ENCODE peak calls at places on chromosomes 4 and X, in seven cellular contexts. E, K, L, U, C, N and R are unnamed samples.

GRCh38 chrX:16386126-16386525 is 218.8 kb downstream of the MAGEB17 start:
- DNase-seq in E (no peak), K (no peak), L (no peak), U (no peak), C (no peak), N (no peak), R (no peak)

GRCh38 chrX:17448188-17448587 is 73.2 kb downstream of the NHS start:
- DNase-seq in E (no peak), K (no peak), L (no peak), U (no peak), C (no peak), N (no peak), R (no peak)

GRCh38 chr4:158778065-158778711 is 9.4 kb downstream of the FNIP2 start:
- DNase-seq in E (no peak), K (no peak), L (no peak), U (no peak), C (peak; percentile 60), N (no peak), R (no peak)

GRCh38 chr4:20432098-20432497 is 180.4 kb downstream of the SLIT2 start:
- DNase-seq in E (no peak), K (no peak), L (no peak), U (no peak), C (no peak), N (no peak), R (no peak)

GRCh38 chrX:133412665-133413064 is 2.6 kb downstream of the GPC4 start:
- DNase-seq in E (no peak), K (no peak), L (no peak), U (no peak), C (no peak), N (no peak), R (no peak)

GRCh38 chrX:54193085-54193484 is 10.0 kb upstream of the FAM120C start:
- DNase-seq in E (no peak), K (no peak), L (no peak), U (no peak), C (no peak), N (no peak), R (no peak)

GRCh38 chr4:158850800-158851644 is 82.2 kb downstream of the FNIP2 start:
- DNase-seq in E (no peak), K (peak; percentile 48), L (no peak), U (peak; percentile 64), C (no peak), N (no peak), R (peak; percentile 35)

GRCh38 chr4:151824647-151825046 is 63.8 kb upstream of the GATB start:
- DNase-seq in E (no peak), K (no peak), L (no peak), U (no peak), C (no peak), N (no peak), R (no peak)

GRCh38 chrX:152061083-152061482 is 77.3 kb downstream of the MAGEA10 start:
- DNase-seq in E (no peak), K (no peak), L (no peak), U (no peak), C (no peak), N (no peak), R (no peak)

GRCh38 chr4:4671774-4672349 is 130.0 kb upstream of the STX18 start:
- DNase-seq in E (no peak), K (no peak), L (no peak), U (peak; percentile 46), C (no peak), N (no peak), R (no peak)

GRCh38 chr4:182271731-182272525 is 28.7 kb downstream of the TENM3 start:
- DNase-seq in E (no peak), K (no peak), L (no peak), U (no peak), C (no peak), N (no peak), R (no peak)

GRCh38 chr4:8355306-8355705 is 85.2 kb downstream of the ACOX3 start:
- DNase-seq in E (no peak), K (no peak), L (no peak), U (no peak), C (no peak), N (no peak), R (peak; percentile 8)

GRCh38 chr4:82431026-82431745 is 796 bp downstream of the ENOPH1 start:
- DNase-seq in E (no peak), K (peak; percentile 69), L (peak; percentile 60), U (no peak), C (no peak), N (no peak), R (no peak)

GRCh38 chrX:67604979-67605703 is 61.3 kb downstream of the AR start:
- DNase-seq in E (no peak), K (peak; percentile 15), L (no peak), U (peak; percentile 70), C (no peak), N (peak; percentile 79), R (peak; percentile 73)

GRCh38 chr4:76803522-76803921 is 94.4 kb downstream of the SOWAHB start:
- DNase-seq in E (no peak), K (no peak), L (no peak), U (peak; percentile 76), C (no peak), N (peak; percentile 71), R (peak; percentile 95)

GRCh38 chrX:1491851-1492349 is 39.2 kb upstream of the ASMTL start:
- DNase-seq in E (peak; percentile 55), K (peak; percentile 94), L (peak; percentile 73), U (no peak), C (peak; percentile 87), N (no peak), R (peak; percentile 36)

GRCh38 chr4:83362492-83363329 is 28.1 kb upstream of the HPSE start:
- DNase-seq in E (no peak), K (peak; percentile 33), L (no peak), U (peak; percentile 52), C (no peak), N (peak; percentile 6), R (peak; percentile 51)

GRCh38 chrX:96771500-96771899 is 86.9 kb downstream of the DIAPH2 start:
- DNase-seq in E (no peak), K (no peak), L (no peak), U (no peak), C (no peak), N (no peak), R (no peak)

GRCh38 chr4:20086768-20087167 is 164.9 kb upstream of the SLIT2 start:
- DNase-seq in E (no peak), K (peak; percentile 13), L (no peak), U (no peak), C (no peak), N (no peak), R (no peak)

GRCh38 chr4:38411092-38411491 is 252.9 kb upstream of the KLF3 start:
- DNase-seq in E (no peak), K (no peak), L (no peak), U (no peak), C (peak; percentile 19), N (no peak), R (no peak)

GRCh38 chrX:68832516-68833447 is 4.0 kb downstream of the EFNB1 start:
- DNase-seq in E (no peak), K (peak; percentile 25), L (no peak), U (no peak), C (no peak), N (no peak), R (no peak)

GRCh38 chr4:188008377-188008776 is 12.8 kb downstream of the ZFP42 start:
- DNase-seq in E (no peak), K (no peak), L (no peak), U (peak; percentile 85), C (no peak), N (peak; percentile 25), R (peak; percentile 95)

GRCh38 chr4:110348711-110349383 is 127.1 kb upstream of the ENPEP start:
- DNase-seq in E (no peak), K (no peak), L (no peak), U (no peak), C (no peak), N (no peak), R (no peak)

GRCh38 chr4:110347805-110348204 is 128.2 kb upstream of the ENPEP start:
- DNase-seq in E (no peak), K (no peak), L (no peak), U (no peak), C (no peak), N (no peak), R (no peak)

DNA sequence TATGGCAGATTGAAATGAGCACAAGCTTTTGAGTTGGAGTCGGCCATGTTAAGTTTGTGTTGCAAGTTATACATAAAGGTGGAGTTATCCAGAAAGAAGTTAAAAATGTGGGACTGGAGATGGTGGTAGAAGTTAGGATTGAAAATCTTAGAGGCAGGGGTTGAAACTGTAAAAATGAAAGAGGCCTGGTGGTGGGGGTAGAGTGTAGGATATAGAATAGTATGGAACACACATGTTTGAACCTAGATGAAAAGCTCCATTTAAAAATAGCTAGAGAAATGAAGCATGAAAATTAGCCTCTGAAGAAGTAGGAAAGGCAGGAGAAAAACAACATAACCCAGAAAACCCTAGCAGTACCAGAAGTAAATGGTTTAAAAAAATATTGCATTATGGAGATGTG is 131.8 kb upstream of the ENPEP start:
- DNase-seq in E (no peak), K (peak; percentile 54), L (no peak), U (peak; percentile 8), C (no peak), N (no peak), R (peak; percentile 22)
- TF ChIP-seq CTCF in E (peak; percentile 31), K (peak; percentile 53), L (no peak), U (no peak), C (no peak), N (peak; percentile 22), R (peak; percentile 18)

GRCh38 chr4:40283968-40284367 is 51.2 kb upstream of the CHRNA9 start:
- DNase-seq in E (no peak), K (peak; percentile 47), L (no peak), U (no peak), C (no peak), N (no peak), R (peak; percentile 72)
- TF ChIP-seq CTCF in E (no peak), K (no peak), L (no peak), U (no peak), C (no peak), N (no peak), R (no peak)

GRCh38 chr4:152957437-152958185 is 21.5 kb downstream of the FHDC1 start:
- DNase-seq in E (peak; percentile 16), K (peak; percentile 46), L (no peak), U (no peak), C (no peak), N (no peak), R (no peak)
- TF ChIP-seq CTCF in E (no peak), K (no peak), L (no peak), U (no peak), C (no peak), N (no peak), R (no peak)

DNA sequence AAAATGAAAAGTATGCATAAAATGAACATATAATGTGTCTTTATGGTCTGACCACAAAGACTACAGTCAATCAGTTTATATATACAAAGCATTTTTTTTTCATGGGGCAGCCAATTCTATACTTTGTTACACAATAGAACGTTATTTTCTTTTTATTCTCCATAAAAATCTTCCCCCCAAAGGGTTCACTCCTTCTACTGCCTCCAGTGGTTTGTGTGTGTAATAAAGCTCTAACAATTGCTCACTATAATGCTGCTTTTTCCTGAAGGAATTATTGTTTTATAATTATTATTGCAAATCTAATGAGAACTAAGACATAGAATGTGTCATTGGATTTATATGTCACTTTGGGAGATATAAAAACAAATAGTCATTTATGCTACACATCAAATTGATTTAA is 664.1 kb upstream of the PABPC4L start:
- DNase-seq in E (no peak), K (peak; percentile 8), L (no peak), U (no peak), C (no peak), N (no peak), R (no peak)
- TF ChIP-seq CTCF in E (no peak), K (no peak), L (no peak), U (no peak), C (no peak), N (no peak), R (peak; percentile 22)